ENCODE peak calls at places on chromosomes 2 and 18, in six cellular contexts. P is IMR-90, Q is H1, N is trophoblast cell, W is H9, A is mesenchymal stem cell. O is an unnamed sample.
A peak's percentile ranks its signal among the peaks of the same experiment; 100 is the strongest.

GRCh38 chr2:54456526-54457325 is 599 bp downstream of the SPTBN1 start:
- DNase-seq in P (peak; percentile 19), Q (peak; percentile 79), N (no peak), W (peak; percentile 44), A (peak; percentile 45), O (peak; percentile 67)

GRCh38 chr2:112749755-112750559 is 14.5 kb downstream of the CKAP2L start:
- DNase-seq in P (peak; percentile 77), Q (peak; percentile 86), N (peak; percentile 67), W (peak; percentile 82), A (peak; percentile 81), O (peak; percentile 46)

GRCh38 chr2:68765739-68766377 is 31.2 kb downstream of the ARHGAP25 start:
- DNase-seq in P (peak; percentile 75), Q (no peak), N (no peak), W (no peak), A (peak; percentile 82), O (no peak)

GRCh38 chr18:7011142-7011541 is 106.5 kb downstream of the LAMA1 start:
- DNase-seq in P (no peak), Q (no peak), N (no peak), W (no peak), A (no peak), O (no peak)

GRCh38 chr18:24317370-24317769 is 80.3 kb downstream of the OSBPL1A start:
- DNase-seq in P (no peak), Q (no peak), N (no peak), W (no peak), A (no peak), O (no peak)

GRCh38 chr2:180240774-180241173 is 233.7 kb upstream of the CWC22 start:
- DNase-seq in P (peak; percentile 22), Q (no peak), N (no peak), W (no peak), A (peak; percentile 23), O (no peak)

GRCh38 chr2:217610411-217610814 is 392.4 kb downstream of the TNS1 start:
- DNase-seq in P (no peak), Q (no peak), N (no peak), W (no peak), A (no peak), O (no peak)

GRCh38 chr2:96233880-96234316 is 25.3 kb upstream of the STARD7 start:
- DNase-seq in P (no peak), Q (no peak), N (no peak), W (no peak), A (no peak), O (no peak)

GRCh38 chr2:28338754-28339325 is 53.8 kb upstream of the FOSL2 start:
- DNase-seq in P (no peak), Q (no peak), N (no peak), W (no peak), A (peak; percentile 49), O (no peak)

GRCh38 chr2:120846406-120847095 is 110.9 kb downstream of the GLI2 start:
- DNase-seq in P (no peak), Q (no peak), N (no peak), W (no peak), A (no peak), O (no peak)

GRCh38 chr18:27094621-27095020 is 90.5 kb downstream of the CHST9 start:
- DNase-seq in P (no peak), Q (no peak), N (no peak), W (no peak), A (no peak), O (no peak)

GRCh38 chr2:95301876-95302641 is 4.9 kb downstream of the KCNIP3 start:
- DNase-seq in P (no peak), Q (no peak), N (no peak), W (no peak), A (no peak), O (no peak)

GRCh38 chr18:34023471-34023870 is 201.2 kb downstream of the NOL4 start:
- DNase-seq in P (peak; percentile 4), Q (no peak), N (peak; percentile 14), W (peak; percentile 46), A (peak; percentile 3), O (peak; percentile 1)

GRCh38 chr2:207828361-207829057 is 58.8 kb upstream of the FZD5 start:
- DNase-seq in P (peak; percentile 20), Q (no peak), N (peak; percentile 37), W (no peak), A (no peak), O (no peak)

GRCh38 chr2:120924924-120925323 is 189.3 kb downstream of the GLI2 start:
- DNase-seq in P (no peak), Q (no peak), N (no peak), W (no peak), A (no peak), O (no peak)

GRCh38 chr2:1752751-1753150 is 8.4 kb upstream of the PXDN start:
- DNase-seq in P (no peak), Q (no peak), N (peak; percentile 94), W (no peak), A (no peak), O (no peak)

GRCh38 chr2:196140213-196140612 is 31.2 kb downstream of the STK17B start:
- DNase-seq in P (no peak), Q (no peak), N (no peak), W (no peak), A (no peak), O (no peak)

GRCh38 chr2:114127372-114127771 is 237.5 kb downstream of the ACTR3 start:
- DNase-seq in P (peak; percentile 42), Q (no peak), N (peak; percentile 75), W (no peak), A (no peak), O (no peak)

GRCh38 chr2:71379086-71379485 is 47.5 kb downstream of the ZNF638 start:
- DNase-seq in P (peak; percentile 81), Q (no peak), N (peak; percentile 61), W (no peak), A (peak; percentile 63), O (no peak)

GRCh38 chr2:174846941-174847938 is 83.0 kb upstream of the CHRNA1 start:
- DNase-seq in P (peak; percentile 97), Q (no peak), N (no peak), W (peak; percentile 49), A (peak; percentile 79), O (no peak)

GRCh38 chr2:175366814-175367213 is 185.3 kb upstream of the ATP5MC3 start:
- DNase-seq in P (peak; percentile 43), Q (peak; percentile 53), N (peak; percentile 13), W (peak; percentile 52), A (peak; percentile 42), O (peak; percentile 41)

GRCh38 chr2:210461401-210461800 is 15.2 kb downstream of the LANCL1 start:
- DNase-seq in P (no peak), Q (no peak), N (no peak), W (no peak), A (no peak), O (no peak)
- H4K91ac ChIP-seq in P (no peak overlapping the region), Q (no peak overlapping the region), N (no peak overlapping the region), W (no peak overlapping the region), A (no peak overlapping the region), O (no peak overlapping the region)

GRCh38 chr2:9582624-9583023 is 27.0 kb upstream of the ADAM17 start:
- DNase-seq in P (no peak), Q (no peak), N (no peak), W (no peak), A (no peak), O (no peak)

GRCh38 chr2:9573840-9574239 is 18.2 kb upstream of the ADAM17 start:
- DNase-seq in P (no peak), Q (no peak), N (no peak), W (no peak), A (no peak), O (no peak)

GRCh38 chr2:9574314-9574713 is 18.7 kb upstream of the ADAM17 start:
- DNase-seq in P (no peak), Q (no peak), N (no peak), W (no peak), A (peak; percentile 23), O (no peak)

GRCh38 chr2:9573013-9573708 is 17.5 kb upstream of the ADAM17 start:
- DNase-seq in P (peak; percentile 65), Q (no peak), N (no peak), W (no peak), A (peak; percentile 53), O (no peak)

GRCh38 chr2:9578475-9579235 is 23.0 kb upstream of the ADAM17 start:
- DNase-seq in P (no peak), Q (no peak), N (no peak), W (no peak), A (no peak), O (no peak)
- H3K4me2 ChIP-seq in P (no peak overlapping the region), Q (no peak overlapping the region), N (no peak overlapping the region), W (no peak overlapping the region), A (no peak overlapping the region), O (no peak overlapping the region)

DNA sequence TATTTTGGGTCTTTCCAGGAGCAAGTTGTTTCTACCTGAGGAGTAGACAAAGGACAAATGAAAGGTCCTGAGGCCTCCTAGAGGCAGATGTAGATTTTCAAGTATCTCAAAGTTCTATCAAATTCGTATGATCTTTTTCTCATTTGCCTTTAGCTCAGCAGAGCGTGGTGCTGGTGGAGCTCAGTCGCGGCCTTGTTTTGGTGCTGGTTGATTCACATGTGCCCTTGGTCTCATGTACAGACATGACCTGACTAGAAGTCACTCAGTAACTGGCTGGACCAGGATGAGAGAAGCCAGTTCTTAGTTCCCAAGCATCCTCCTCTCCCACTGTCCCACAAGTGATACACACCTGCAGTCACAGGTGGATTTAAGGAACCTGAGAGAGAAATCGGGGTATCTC is 264.0 kb downstream of the PRKCE start:
- DNase-seq in P (no peak), Q (no peak), N (no peak), W (no peak), A (no peak), O (no peak)
- H4K91ac ChIP-seq in P (no peak overlapping the region), Q (no peak overlapping the region), N (no peak overlapping the region), W (no peak overlapping the region), A (no peak overlapping the region), O (no peak overlapping the region)

GRCh38 chr2:38317725-38318124 is 59.3 kb downstream of the ATL2 start:
- DNase-seq in P (no peak), Q (no peak), N (no peak), W (no peak), A (no peak), O (no peak)

GRCh38 chr2:38315707-38316333 is 61.3 kb downstream of the ATL2 start:
- DNase-seq in P (peak; percentile 59), Q (no peak), N (peak; percentile 35), W (no peak), A (peak; percentile 74), O (peak; percentile 41)
- H3K4me2 ChIP-seq in P (no peak overlapping the region), Q (no peak overlapping the region), N (no peak overlapping the region), W (no peak overlapping the region), A (no peak overlapping the region), O (no peak overlapping the region)

DNA sequence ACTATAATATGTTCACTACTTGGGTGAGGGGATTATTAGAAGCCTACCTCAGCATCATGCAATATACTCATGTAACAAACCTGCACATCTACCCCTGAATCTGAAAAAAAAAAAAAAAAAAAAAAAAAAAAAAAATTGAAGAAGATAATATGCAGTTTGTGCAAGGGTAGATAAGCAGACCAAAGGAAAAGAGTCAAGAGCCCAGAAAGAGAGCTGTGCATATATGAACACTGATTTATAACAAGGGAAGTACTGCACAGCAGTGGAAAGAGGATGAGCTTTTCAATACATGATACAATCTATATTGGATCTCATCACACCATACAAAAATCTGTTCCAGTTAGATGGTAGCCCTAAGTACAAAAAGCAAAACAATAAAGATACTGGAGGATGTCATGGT is 82.6 kb upstream of the MYO3B start:
- DNase-seq in P (no peak), Q (no peak), N (no peak), W (no peak), A (no peak), O (no peak)
- H4K91ac ChIP-seq in P (no peak overlapping the region), Q (no peak overlapping the region), N (no peak overlapping the region), W (no peak overlapping the region), A (no peak overlapping the region), O (no peak overlapping the region)